ENCODE peak calls at places on chromosomes 6 and 20, in six cellular contexts. C is spleen, U is breast epithelium, P is adrenal gland, J is IMR-90, B is thyroid gland. T is an unnamed sample. For H3K4me1 and H3K27me3, the result is how much of the 10 kb centered on the place peaks cover.

GRCh38 chr6:128098000-128098581 is 197.2 kb upstream of the THEMIS start:
- DNase-seq in C (no peak), U (no peak), P (no peak), J (peak), B (no peak), T (no peak)

GRCh38 chr6:27575594-27576361 is 102.9 kb upstream of the ZNF184 start:
- DNase-seq in C (no peak), U (no peak), P (no peak), J (no peak), B (no peak), T (no peak)

GRCh38 chr20:45343867-45344721 is 4.1 kb downstream of the SDC4 start:
- DNase-seq in C (no peak), U (peak), P (peak), J (peak), B (peak), T (peak)

GRCh38 chr20:44023515-44024371 is 109.1 kb downstream of the TOX2 start:
- DNase-seq in C (no peak), U (no peak), P (no peak), J (no peak), B (no peak), T (no peak)

GRCh38 chr20:32210206-32210605 is 2.5 kb downstream of the POFUT1 start:
- DNase-seq in C (no peak), U (no peak), P (no peak), J (peak), B (no peak), T (no peak)

GRCh38 chr6:1378224-1379025 is 11.0 kb upstream of the FOXF2 start:
- DNase-seq in C (no peak), U (no peak), P (no peak), J (no peak), B (no peak), T (no peak)

GRCh38 chr6:15026832-15027231 is 219.0 kb upstream of the JARID2 start:
- DNase-seq in C (no peak), U (peak), P (no peak), J (peak), B (peak), T (no peak)

GRCh38 chr6:134823635-134824034 is 126.3 kb downstream of the ALDH8A1 start:
- DNase-seq in C (no peak), U (no peak), P (no peak), J (no peak), B (no peak), T (peak)

GRCh38 chr20:10523438-10523837 is 88.3 kb downstream of the SLX4IP start:
- DNase-seq in C (no peak), U (no peak), P (no peak), J (no peak), B (no peak), T (no peak)

GRCh38 chr20:59472059-59472458 is 132.3 kb upstream of the PHACTR3 start:
- DNase-seq in C (peak), U (no peak), P (no peak), J (no peak), B (no peak), T (no peak)

GRCh38 chr20:9412309-9412708 is 102.1 kb upstream of the LAMP5 start:
- DNase-seq in C (no peak), U (no peak), P (no peak), J (no peak), B (no peak), T (no peak)

GRCh38 chr6:116218172-116218633 is 35.7 kb downstream of the TSPYL4 start:
- DNase-seq in C (no peak), U (no peak), P (no peak), J (peak), B (no peak), T (no peak)

GRCh38 chr6:108630050-108630714 is 69.5 kb downstream of the FOXO3 start:
- DNase-seq in C (no peak), U (no peak), P (no peak), J (peak), B (no peak), T (no peak)

GRCh38 chr20:20520776-20521175 is 152.9 kb downstream of the INSM1 start:
- DNase-seq in C (no peak), U (no peak), P (no peak), J (peak), B (peak), T (no peak)

GRCh38 chr20:13810446-13810845 is 25.6 kb downstream of the NDUFAF5 start:
- DNase-seq in C (no peak), U (no peak), P (no peak), J (no peak), B (no peak), T (no peak)

GRCh38 chr6:112027942-112028674 is 25.8 kb upstream of the CCN6 start:
- DNase-seq in C (no peak), U (no peak), P (no peak), J (no peak), B (no peak), T (no peak)

GRCh38 chr6:102154176-102154575 is 760.7 kb downstream of the GRIK2 start:
- DNase-seq in C (no peak), U (no peak), P (no peak), J (no peak), B (no peak), T (no peak)

GRCh38 chr6:135667694-135668455 is 170.3 kb upstream of the AHI1 start:
- DNase-seq in C (peak), U (no peak), P (peak), J (peak), B (no peak), T (no peak)

GRCh38 chr6:118469468-118469867 is 78.6 kb upstream of the PLN start:
- DNase-seq in C (no peak), U (no peak), P (peak), J (peak), B (no peak), T (no peak)

GRCh38 chr20:20321917-20322316 is 46.0 kb upstream of the INSM1 start:
- DNase-seq in C (no peak), U (no peak), P (no peak), J (no peak), B (no peak), T (no peak)

GRCh38 chr6:113645576-113645970 is 211.6 kb upstream of the MARCKS start:
- DNase-seq in C (no peak), U (no peak), P (peak), J (peak), B (no peak), T (peak)

GRCh38 chr6:34521463-34522288 is 34.5 kb downstream of the SPDEF start:
- DNase-seq in C (peak), U (no peak), P (no peak), J (no peak), B (no peak), T (no peak)

GRCh38 chr6:37826993-37827392 is 7.5 kb downstream of the ZFAND3 start:
- DNase-seq in C (no peak), U (no peak), P (no peak), J (no peak), B (no peak), T (no peak)
- H3K4me1 ChIP-seq in C (half or more), U (under half), P (under half), J (under half), B (half or more), T (under half)

GRCh38 chr20:21548390-21549035 is 34.6 kb upstream of the NKX2-2 start:
- DNase-seq in C (no peak), U (no peak), P (no peak), J (no peak), B (no peak), T (peak)
- H3K27me3 ChIP-seq in C (under half), U (under half), P (under half), J (under half), B (under half), T (under half)

DNA sequence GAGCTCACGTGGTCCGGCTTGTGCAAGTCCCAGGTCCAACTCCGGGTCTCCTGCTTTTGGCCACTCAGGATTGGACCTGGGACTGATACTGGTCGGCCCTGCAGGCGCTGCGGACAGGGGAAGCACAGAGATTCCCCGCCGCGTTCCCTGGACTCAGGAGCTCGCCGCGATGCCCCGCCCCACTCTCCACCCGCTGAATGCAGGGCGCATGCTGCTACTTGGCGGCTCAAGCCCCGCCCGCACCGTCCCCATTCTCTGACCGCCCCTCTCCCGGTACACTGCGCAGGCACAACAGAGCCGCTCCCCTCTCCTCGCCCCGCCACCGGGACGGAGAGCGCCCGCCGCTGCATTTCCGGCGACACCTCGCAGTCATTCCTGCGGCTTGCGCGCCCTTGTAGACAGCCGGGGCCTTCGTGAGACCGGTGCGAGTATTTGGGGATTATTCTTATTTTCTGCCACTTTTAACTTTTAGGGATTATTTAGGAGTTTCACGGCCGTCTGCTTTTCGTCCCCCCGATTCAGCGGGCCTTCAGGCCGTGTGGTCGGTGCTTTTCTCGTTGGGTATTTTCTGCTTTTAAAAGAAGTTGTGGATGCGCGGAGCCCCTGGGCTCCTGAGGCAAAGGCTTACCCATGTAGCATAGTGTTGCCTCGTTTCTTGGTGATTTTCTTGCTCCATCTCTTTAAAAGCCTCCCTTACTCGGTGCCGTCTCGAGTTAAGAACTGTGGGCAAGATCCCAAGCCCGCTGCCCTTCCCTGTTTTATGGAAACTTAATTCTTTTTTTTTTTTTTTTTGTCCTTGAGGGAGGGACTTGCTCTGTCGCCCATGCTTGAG is at the start of gene TMEM14C:
- DNase-seq in C (peak), U (peak), P (peak), J (peak), B (peak), T (peak)
- TF ChIP-seq POLR2A in C (peak), U (peak), P (peak), J (peak), B (peak), T (peak)

GRCh38 chr6:158285321-158285960 is 26.8 kb upstream of the TULP4 start:
- DNase-seq in C (no peak), U (no peak), P (no peak), J (peak), B (no peak), T (no peak)

GRCh38 chr6:158286413-158286812 is 25.9 kb upstream of the TULP4 start:
- DNase-seq in C (no peak), U (no peak), P (no peak), J (peak), B (no peak), T (no peak)

GRCh38 chr6:158287047-158287446 is 25.2 kb upstream of the TULP4 start:
- DNase-seq in C (no peak), U (no peak), P (no peak), J (no peak), B (no peak), T (no peak)

GRCh38 chr6:158283304-158284005 is 28.8 kb upstream of the TULP4 start:
- DNase-seq in C (no peak), U (no peak), P (no peak), J (peak), B (peak), T (no peak)

DNA sequence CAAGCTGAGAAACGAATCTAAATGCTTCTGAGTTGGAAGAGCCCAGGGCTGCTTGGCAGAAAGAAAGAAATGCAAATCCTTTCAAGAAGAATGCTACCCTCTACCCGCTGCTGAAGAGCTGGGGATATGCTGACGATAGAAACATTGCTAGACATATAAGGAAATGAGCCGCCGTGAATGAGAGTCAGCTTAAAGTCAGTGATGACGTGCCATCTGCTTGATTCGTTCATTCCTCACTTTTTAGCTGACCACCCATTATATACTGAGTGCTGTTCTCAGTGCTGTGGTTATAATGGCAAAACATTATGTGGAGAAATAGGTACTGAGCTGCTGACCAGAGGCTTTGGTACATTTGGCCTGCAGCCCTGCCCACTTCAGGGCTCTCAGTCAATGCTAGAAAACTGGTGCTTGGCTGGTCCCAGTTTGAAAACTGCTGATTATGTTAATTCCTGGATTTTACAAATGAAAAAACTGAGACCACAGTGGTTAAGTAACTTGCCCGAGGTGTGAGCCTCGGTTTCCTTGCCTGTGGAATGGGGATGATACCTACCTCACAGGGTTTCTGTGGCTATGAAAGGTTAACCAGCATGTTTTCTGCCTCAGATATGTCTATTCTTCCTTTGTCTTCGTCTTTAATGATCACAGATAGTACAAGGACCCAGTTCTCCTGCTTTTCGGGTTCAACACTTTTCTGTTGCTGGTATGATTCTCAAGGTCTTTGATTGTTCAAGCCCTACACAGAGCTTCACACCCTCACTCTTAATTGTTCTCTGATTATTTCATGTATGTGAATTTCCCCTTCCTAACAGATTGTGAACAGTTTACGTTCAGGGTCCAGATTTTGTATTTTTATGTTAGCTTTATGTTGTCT is 27.7 kb upstream of the TULP4 start:
- DNase-seq in C (no peak), U (no peak), P (no peak), J (peak), B (peak), T (no peak)
- H3K4me1 ChIP-seq in C (under half), U (under half), P (under half), J (under half), B (under half), T (under half)

GRCh38 chr20:1993986-1994385 is at the start of gene PDYN:
- DNase-seq in C (no peak), U (no peak), P (no peak), J (no peak), B (no peak), T (no peak)
- H3K27me3 ChIP-seq in C (under half), U (half or more), P (under half), J (under half), B (under half), T (under half)

DNA sequence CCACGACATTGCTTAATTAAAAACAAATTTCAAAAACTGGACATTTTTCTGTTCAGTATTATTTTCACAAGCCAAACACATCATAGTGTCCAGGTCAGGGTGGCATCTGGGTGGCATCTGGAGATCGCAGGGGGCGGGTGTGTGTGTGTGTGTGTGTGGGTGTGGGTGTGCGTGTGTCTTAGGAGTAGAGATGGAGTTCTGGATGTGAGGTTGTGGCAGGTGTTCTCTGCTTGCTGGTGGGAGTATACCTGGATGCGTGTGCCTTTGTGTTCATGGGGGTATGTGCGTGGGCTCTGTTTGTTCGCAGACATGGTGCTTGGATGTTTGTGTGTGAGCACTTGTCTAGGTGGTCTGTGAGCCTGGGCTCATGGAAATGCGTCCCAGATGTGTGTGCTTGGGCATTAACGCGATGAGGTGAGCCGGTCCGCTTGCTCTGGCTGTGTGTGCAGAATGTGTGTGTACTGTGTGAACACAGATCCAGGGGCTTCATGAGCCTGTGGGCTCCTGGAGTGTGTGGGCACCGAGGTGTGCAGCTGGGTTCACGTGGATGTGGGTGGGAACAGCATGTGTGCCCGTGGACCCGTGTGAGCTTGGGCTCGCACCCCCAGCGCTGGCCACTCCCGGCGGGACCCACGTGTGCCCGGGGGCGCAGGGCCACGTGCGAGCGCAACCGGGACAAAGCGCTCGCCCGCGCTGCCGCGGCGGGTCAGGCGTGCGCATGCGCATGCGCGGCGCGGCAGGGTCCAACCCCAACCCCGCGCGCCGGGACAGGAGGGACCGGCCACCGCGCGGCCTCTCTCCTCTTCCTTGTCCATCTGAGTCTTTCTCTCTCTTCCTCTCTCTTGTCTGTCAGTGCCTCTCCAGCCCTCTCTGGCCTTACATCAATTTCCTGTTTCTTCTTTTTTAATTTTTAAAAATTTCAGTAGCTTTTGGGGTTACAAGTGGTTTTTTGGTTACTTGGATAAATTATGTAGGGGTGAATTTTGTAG is 60.4 kb downstream of the SRC start:
- DNase-seq in C (no peak), U (no peak), P (no peak), J (peak), B (peak), T (peak)
- TF ChIP-seq POLR2A in C (no peak), U (no peak), P (no peak), J (no peak), B (no peak), T (no peak)

GRCh38 chr20:62352402-62353288 is 14.5 kb downstream of the LAMA5 start:
- DNase-seq in C (no peak), U (peak), P (peak), J (no peak), B (peak), T (no peak)

GRCh38 chr20:62355527-62356142 is 11.5 kb downstream of the LAMA5 start:
- DNase-seq in C (no peak), U (peak), P (peak), J (no peak), B (peak), T (no peak)

GRCh38 chr20:62353289-62354030 is 13.7 kb downstream of the LAMA5 start:
- DNase-seq in C (no peak), U (no peak), P (no peak), J (no peak), B (no peak), T (no peak)

GRCh38 chr20:62354811-62355341 is 12.2 kb downstream of the LAMA5 start:
- DNase-seq in C (no peak), U (no peak), P (peak), J (no peak), B (no peak), T (no peak)

DNA sequence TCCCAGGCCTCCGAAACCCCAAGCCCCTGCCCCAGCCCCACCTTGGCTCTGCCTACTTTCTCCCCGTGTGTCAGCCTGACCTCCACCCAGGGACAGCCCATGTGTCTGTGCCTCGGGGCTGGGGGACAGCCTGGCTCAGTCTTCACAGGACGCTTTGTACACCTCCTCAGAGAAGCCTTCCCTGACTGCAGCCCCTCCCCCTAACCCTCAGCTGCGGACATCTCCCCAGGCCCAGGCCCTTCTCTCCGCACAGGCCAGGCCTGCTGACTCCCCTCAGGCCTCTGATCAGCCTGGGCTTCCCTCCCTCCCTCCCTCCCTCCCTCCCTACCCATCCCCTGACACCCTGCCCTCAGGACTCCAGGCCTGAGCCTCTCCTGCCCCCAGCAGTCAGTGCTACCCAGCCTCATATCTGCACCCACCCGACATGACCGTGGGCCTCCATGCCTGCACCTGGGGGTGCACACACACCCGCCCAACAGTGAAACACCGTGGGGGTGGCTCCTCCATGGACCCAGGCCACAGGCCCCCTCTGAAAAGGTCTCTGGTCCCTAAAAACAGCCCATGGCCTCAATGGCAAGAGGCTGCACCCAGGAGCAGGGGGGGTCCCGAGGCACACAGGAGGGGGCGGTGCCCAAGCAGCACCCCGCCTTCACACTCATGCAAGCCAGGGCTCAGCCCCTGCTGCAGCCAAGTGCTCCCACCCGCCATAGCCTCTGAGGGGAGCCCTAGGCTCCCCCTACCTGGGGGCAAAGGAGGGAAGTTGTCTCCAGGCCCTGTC is 12.9 kb downstream of the LAMA5 start:
- DNase-seq in C (no peak), U (no peak), P (no peak), J (no peak), B (no peak), T (no peak)
- H3K4me1 ChIP-seq in C (half or more), U (under half), P (half or more), J (under half), B (half or more), T (under half)